ENCODE peak calls at places on chromosomes 5 and 9, in six cellular contexts. One of them, this sample, is unnamed.

GRCh38 chr5:157143127-157143959 is 678 bp upstream of the MED7 start:
- DNase-seq in heart right ventricle: peak
- DNase-seq in ovary: peak
- DNase-seq in uterus: peak
- DNase-seq in AG04450: no peak
- DNase-seq in K562: peak
- DNase-seq in this sample: peak

GRCh38 chr5:60510663-60511062 is 189.3 kb downstream of the DEPDC1B start:
- DNase-seq in heart right ventricle: no peak
- DNase-seq in ovary: no peak
- DNase-seq in uterus: no peak
- DNase-seq in AG04450: no peak
- DNase-seq in K562: no peak
- DNase-seq in this sample: no peak

GRCh38 chr5:146001544-146002185 is 65.3 kb downstream of the SH3RF2 start:
- DNase-seq in heart right ventricle: no peak
- DNase-seq in ovary: no peak
- DNase-seq in uterus: no peak
- DNase-seq in AG04450: no peak
- DNase-seq in K562: no peak
- DNase-seq in this sample: no peak

GRCh38 chr5:160831801-160832200 is 20.2 kb downstream of the ATP10B start:
- DNase-seq in heart right ventricle: no peak
- DNase-seq in ovary: no peak
- DNase-seq in uterus: no peak
- DNase-seq in AG04450: no peak
- DNase-seq in K562: no peak
- DNase-seq in this sample: no peak

GRCh38 chr5:43603535-43604363 is 769 bp downstream of the NNT start:
- DNase-seq in heart right ventricle: peak
- DNase-seq in ovary: peak
- DNase-seq in uterus: peak
- DNase-seq in AG04450: no peak
- DNase-seq in K562: peak
- DNase-seq in this sample: peak

GRCh38 chr5:142432369-142432863 is 107.6 kb upstream of the SPRY4 start:
- DNase-seq in heart right ventricle: peak
- DNase-seq in ovary: no peak
- DNase-seq in uterus: no peak
- DNase-seq in AG04450: no peak
- DNase-seq in K562: no peak
- DNase-seq in this sample: peak

GRCh38 chr5:14156611-14157493 is 13.7 kb downstream of the TRIO start:
- DNase-seq in heart right ventricle: peak
- DNase-seq in ovary: no peak
- DNase-seq in uterus: no peak
- DNase-seq in AG04450: peak
- DNase-seq in K562: no peak
- DNase-seq in this sample: peak

GRCh38 chr9:134709512-134710270 is 68.1 kb downstream of the COL5A1 start:
- DNase-seq in heart right ventricle: peak
- DNase-seq in ovary: no peak
- DNase-seq in uterus: peak
- DNase-seq in AG04450: no peak
- DNase-seq in K562: no peak
- DNase-seq in this sample: peak

GRCh38 chr5:181149355-181149754 is 2.0 kb downstream of the OR2V2 start:
- DNase-seq in heart right ventricle: no peak
- DNase-seq in ovary: no peak
- DNase-seq in uterus: no peak
- DNase-seq in AG04450: no peak
- DNase-seq in K562: no peak
- DNase-seq in this sample: no peak

GRCh38 chr9:83622814-83623633 is at the start of gene IDNK:
- DNase-seq in heart right ventricle: peak
- DNase-seq in ovary: peak
- DNase-seq in uterus: peak
- DNase-seq in AG04450: no peak
- DNase-seq in K562: peak
- DNase-seq in this sample: peak

GRCh38 chr9:78326564-78326963 is 29.6 kb downstream of the PSAT1 start:
- DNase-seq in heart right ventricle: no peak
- DNase-seq in ovary: no peak
- DNase-seq in uterus: no peak
- DNase-seq in AG04450: no peak
- DNase-seq in K562: no peak
- DNase-seq in this sample: no peak

GRCh38 chr9:3977388-3977787 is 322.5 kb downstream of the GLIS3 start:
- DNase-seq in heart right ventricle: no peak
- DNase-seq in ovary: no peak
- DNase-seq in uterus: no peak
- DNase-seq in AG04450: no peak
- DNase-seq in K562: no peak
- DNase-seq in this sample: no peak

GRCh38 chr9:97840521-97840920 is 12.5 kb upstream of the FOXE1 start:
- DNase-seq in heart right ventricle: no peak
- DNase-seq in ovary: no peak
- DNase-seq in uterus: no peak
- DNase-seq in AG04450: no peak
- DNase-seq in K562: no peak
- DNase-seq in this sample: no peak

GRCh38 chr5:89338935-89339334 is 456.0 kb upstream of the MEF2C start:
- DNase-seq in heart right ventricle: no peak
- DNase-seq in ovary: no peak
- DNase-seq in uterus: no peak
- DNase-seq in AG04450: no peak
- DNase-seq in K562: no peak
- DNase-seq in this sample: no peak

GRCh38 chr5:172336666-172337310 is 53.2 kb upstream of the UBTD2 start:
- DNase-seq in heart right ventricle: no peak
- DNase-seq in ovary: no peak
- DNase-seq in uterus: no peak
- DNase-seq in AG04450: no peak
- DNase-seq in K562: no peak
- DNase-seq in this sample: no peak

GRCh38 chr5:172336264-172336663 is 52.7 kb upstream of the UBTD2 start:
- DNase-seq in heart right ventricle: no peak
- DNase-seq in ovary: no peak
- DNase-seq in uterus: no peak
- DNase-seq in AG04450: no peak
- DNase-seq in K562: no peak
- DNase-seq in this sample: no peak

GRCh38 chr5:172335721-172336120 is 52.2 kb upstream of the UBTD2 start:
- DNase-seq in heart right ventricle: no peak
- DNase-seq in ovary: no peak
- DNase-seq in uterus: no peak
- DNase-seq in AG04450: no peak
- DNase-seq in K562: no peak
- DNase-seq in this sample: no peak

GRCh38 chr5:172334641-172335040 is 51.1 kb upstream of the UBTD2 start:
- DNase-seq in heart right ventricle: no peak
- DNase-seq in ovary: no peak
- DNase-seq in uterus: no peak
- DNase-seq in AG04450: no peak
- DNase-seq in K562: no peak
- DNase-seq in this sample: no peak

DNA sequence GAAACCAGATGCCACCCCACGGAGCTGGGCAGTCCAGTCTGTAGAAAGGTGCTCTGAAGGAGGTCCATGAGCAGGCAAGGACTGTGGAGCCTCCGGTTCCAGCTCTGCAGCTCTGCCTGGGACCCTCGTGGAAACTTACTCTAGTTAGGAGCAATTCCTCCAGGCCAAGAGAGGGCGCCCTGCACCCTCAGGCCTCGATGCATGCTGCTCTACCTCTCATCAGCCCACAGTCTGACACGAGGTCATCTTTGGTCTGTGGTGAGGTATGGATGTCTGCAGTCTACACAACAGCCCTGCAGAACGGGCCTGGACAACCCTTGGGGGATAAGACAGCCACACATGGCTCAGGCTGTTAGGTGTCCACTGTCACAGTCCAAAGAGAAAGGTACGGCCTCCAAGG is 50.6 kb upstream of the UBTD2 start:
- DNase-seq in heart right ventricle: no peak
- DNase-seq in ovary: no peak
- DNase-seq in uterus: no peak
- DNase-seq in AG04450: no peak
- DNase-seq in K562: no peak
- DNase-seq in this sample: no peak
- TF ChIP-seq CTCF in heart right ventricle: no peak
- TF ChIP-seq CTCF in ovary: no peak
- TF ChIP-seq CTCF in uterus: no peak
- TF ChIP-seq CTCF in AG04450: no peak
- TF ChIP-seq CTCF in K562: peak
- TF ChIP-seq CTCF in this sample: no peak

DNA sequence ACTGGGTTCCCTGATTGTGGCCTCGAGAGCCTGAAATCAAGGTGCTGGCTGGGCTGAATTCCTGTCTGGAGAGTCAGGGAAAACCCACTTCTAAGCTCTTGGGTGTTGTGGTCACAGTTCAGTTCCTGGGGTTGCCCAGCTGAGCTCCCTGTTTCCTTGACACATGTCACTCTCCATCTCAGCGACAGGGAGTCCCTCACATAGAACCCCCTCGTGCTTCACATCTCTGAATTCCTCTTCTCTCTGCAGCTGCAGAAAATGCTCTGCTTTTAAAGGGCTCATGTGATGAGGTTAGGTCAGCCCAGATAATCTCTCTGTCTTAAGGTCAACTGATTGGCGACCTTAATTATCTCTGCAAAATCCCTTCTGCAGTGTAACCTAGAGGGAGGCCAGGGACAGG is 53.5 kb upstream of the NFIL3 start:
- DNase-seq in heart right ventricle: no peak
- DNase-seq in ovary: no peak
- DNase-seq in uterus: no peak
- DNase-seq in AG04450: no peak
- DNase-seq in K562: no peak
- DNase-seq in this sample: no peak
- H3K4me3 ChIP-seq in heart right ventricle: no peak
- H3K4me3 ChIP-seq in ovary: no peak
- H3K4me3 ChIP-seq in uterus: no peak
- H3K4me3 ChIP-seq in AG04450: no peak
- H3K4me3 ChIP-seq in K562: no peak
- H3K4me3 ChIP-seq in this sample: no peak

GRCh38 chr5:95940758-95941682 is 20.6 kb downstream of the ELL2 start:
- DNase-seq in heart right ventricle: no peak
- DNase-seq in ovary: no peak
- DNase-seq in uterus: no peak
- DNase-seq in AG04450: no peak
- DNase-seq in K562: no peak
- DNase-seq in this sample: no peak

GRCh38 chr5:95938766-95939165 is 22.9 kb downstream of the ELL2 start:
- DNase-seq in heart right ventricle: no peak
- DNase-seq in ovary: no peak
- DNase-seq in uterus: no peak
- DNase-seq in AG04450: no peak
- DNase-seq in K562: no peak
- DNase-seq in this sample: no peak

GRCh38 chr5:95938355-95938754 is 23.3 kb downstream of the ELL2 start:
- DNase-seq in heart right ventricle: no peak
- DNase-seq in ovary: no peak
- DNase-seq in uterus: no peak
- DNase-seq in AG04450: no peak
- DNase-seq in K562: no peak
- DNase-seq in this sample: no peak

GRCh38 chr5:95937607-95938152 is 24.0 kb downstream of the ELL2 start:
- DNase-seq in heart right ventricle: no peak
- DNase-seq in ovary: no peak
- DNase-seq in uterus: no peak
- DNase-seq in AG04450: no peak
- DNase-seq in K562: no peak
- DNase-seq in this sample: no peak

GRCh38 chr5:95939465-95939864 is 22.2 kb downstream of the ELL2 start:
- DNase-seq in heart right ventricle: no peak
- DNase-seq in ovary: no peak
- DNase-seq in uterus: no peak
- DNase-seq in AG04450: no peak
- DNase-seq in K562: no peak
- DNase-seq in this sample: no peak
- H3K27ac ChIP-seq in heart right ventricle: no peak
- H3K27ac ChIP-seq in ovary: no peak
- H3K27ac ChIP-seq in uterus: no peak
- H3K27ac ChIP-seq in AG04450: no peak
- H3K27ac ChIP-seq in K562: no peak
- H3K27ac ChIP-seq in this sample: no peak

GRCh38 chr5:136375920-136376319 is 10.6 kb upstream of the TRPC7 start:
- DNase-seq in heart right ventricle: no peak
- DNase-seq in ovary: no peak
- DNase-seq in uterus: no peak
- DNase-seq in AG04450: no peak
- DNase-seq in K562: no peak
- DNase-seq in this sample: no peak

GRCh38 chr5:136374638-136375037 is 9.3 kb upstream of the TRPC7 start:
- DNase-seq in heart right ventricle: no peak
- DNase-seq in ovary: no peak
- DNase-seq in uterus: no peak
- DNase-seq in AG04450: no peak
- DNase-seq in K562: no peak
- DNase-seq in this sample: no peak

GRCh38 chr5:136374003-136374402 is 8.7 kb upstream of the TRPC7 start:
- DNase-seq in heart right ventricle: no peak
- DNase-seq in ovary: no peak
- DNase-seq in uterus: no peak
- DNase-seq in AG04450: no peak
- DNase-seq in K562: no peak
- DNase-seq in this sample: no peak
- TF ChIP-seq CTCF in heart right ventricle: no peak
- TF ChIP-seq CTCF in ovary: no peak
- TF ChIP-seq CTCF in uterus: no peak
- TF ChIP-seq CTCF in AG04450: peak
- TF ChIP-seq CTCF in K562: peak
- TF ChIP-seq CTCF in this sample: no peak

DNA sequence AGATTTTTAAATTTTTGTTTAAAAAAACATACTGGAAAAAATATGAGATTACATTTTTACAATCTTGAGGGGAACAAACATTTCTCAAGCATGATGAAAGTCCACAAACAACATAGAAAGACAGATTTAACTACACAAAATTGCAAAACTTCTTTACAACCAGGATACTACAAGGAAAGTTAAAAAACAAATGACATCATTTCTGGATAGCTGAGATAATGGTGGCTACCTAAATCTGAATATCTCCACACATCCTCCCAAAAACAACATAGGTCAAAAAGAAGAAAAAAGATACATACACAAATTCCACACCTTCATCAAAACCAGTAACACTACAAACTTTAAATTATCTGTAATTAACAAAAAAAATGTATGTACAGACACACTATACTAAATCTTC is 120.8 kb upstream of the TNPO1 start:
- DNase-seq in heart right ventricle: no peak
- DNase-seq in ovary: no peak
- DNase-seq in uterus: no peak
- DNase-seq in AG04450: no peak
- DNase-seq in K562: no peak
- DNase-seq in this sample: no peak
- H3K4me3 ChIP-seq in heart right ventricle: no peak
- H3K4me3 ChIP-seq in ovary: no peak
- H3K4me3 ChIP-seq in uterus: no peak
- H3K4me3 ChIP-seq in AG04450: no peak
- H3K4me3 ChIP-seq in K562: no peak
- H3K4me3 ChIP-seq in this sample: no peak